ENCODE peak calls at places on chromosome 7, in eight cellular contexts. Q, K, P, F, Y, B, A and U are unnamed samples.

GRCh38 chr7:29099896-29100847 is 46.2 kb downstream of the CPVL start:
- DNase-seq in Q (no peak), K (no peak), P (no peak), F (no peak), Y (no peak), B (no peak), A (no peak), U (no peak)

GRCh38 chr7:1745576-1746490 is 75.8 kb downstream of the ELFN1 start:
- DNase-seq in Q (no peak), K (no peak), P (no peak), F (no peak), Y (no peak), B (no peak), A (no peak), U (no peak)

GRCh38 chr7:129969881-129970446 is 17.2 kb upstream of the UBE2H start:
- DNase-seq in Q (peak), K (no peak), P (no peak), F (no peak), Y (peak), B (no peak), A (no peak), U (no peak)

GRCh38 chr7:115585015-115585655 is 445.4 kb downstream of the TFEC start:
- DNase-seq in Q (peak), K (no peak), P (no peak), F (peak), Y (no peak), B (no peak), A (no peak), U (no peak)

GRCh38 chr7:22152690-22153089 is 204.3 kb downstream of the RAPGEF5 start:
- DNase-seq in Q (no peak), K (no peak), P (no peak), F (no peak), Y (no peak), B (no peak), A (no peak), U (no peak)

GRCh38 chr7:23268746-23269145 is 22.2 kb downstream of the GPNMB start:
- DNase-seq in Q (peak), K (no peak), P (no peak), F (no peak), Y (peak), B (no peak), A (no peak), U (no peak)

GRCh38 chr7:16061011-16061410 is 360.3 kb downstream of the CRPPA start:
- DNase-seq in Q (no peak), K (no peak), P (no peak), F (no peak), Y (no peak), B (no peak), A (no peak), U (no peak)

GRCh38 chr7:153657182-153657800 is 394.9 kb upstream of the DPP6 start:
- DNase-seq in Q (no peak), K (no peak), P (no peak), F (no peak), Y (no peak), B (no peak), A (no peak), U (peak)

GRCh38 chr7:22853674-22854157 is 31.1 kb upstream of the TOMM7 start:
- DNase-seq in Q (no peak), K (no peak), P (no peak), F (peak), Y (no peak), B (no peak), A (peak), U (no peak)

GRCh38 chr7:107012691-107013090 is 31.8 kb upstream of the PRKAR2B start:
- DNase-seq in Q (no peak), K (no peak), P (no peak), F (no peak), Y (no peak), B (no peak), A (no peak), U (no peak)

GRCh38 chr7:32892521-32893224 is 1.1 kb upstream of the KBTBD2 start:
- DNase-seq in Q (peak), K (no peak), P (peak), F (peak), Y (peak), B (no peak), A (peak), U (peak)

GRCh38 chr7:7969306-7970112 is 913 bp downstream of the GLCCI1 start:
- DNase-seq in Q (peak), K (peak), P (peak), F (peak), Y (peak), B (no peak), A (peak), U (peak)

GRCh38 chr7:90958669-90959068 is 305.6 kb upstream of the FZD1 start:
- DNase-seq in Q (peak), K (no peak), P (no peak), F (no peak), Y (peak), B (peak), A (no peak), U (no peak)

GRCh38 chr7:1329261-1329660 is 96.6 kb downstream of the UNCX start:
- DNase-seq in Q (no peak), K (no peak), P (no peak), F (no peak), Y (no peak), B (no peak), A (no peak), U (no peak)

GRCh38 chr7:127245582-127245981 is 7.2 kb downstream of the GRM8 start:
- DNase-seq in Q (no peak), K (no peak), P (no peak), F (no peak), Y (no peak), B (no peak), A (no peak), U (no peak)

GRCh38 chr7:112484671-112485097 is 3.9 kb downstream of the LSMEM1 start:
- DNase-seq in Q (peak), K (no peak), P (no peak), F (peak), Y (peak), B (peak), A (no peak), U (no peak)

GRCh38 chr7:67566101-67566500 is 569.5 kb downstream of the TYW1 start:
- DNase-seq in Q (no peak), K (no peak), P (no peak), F (no peak), Y (no peak), B (no peak), A (no peak), U (no peak)

GRCh38 chr7:155465761-155466141 is 7.8 kb downstream of the EN2 start:
- DNase-seq in Q (no peak), K (no peak), P (no peak), F (no peak), Y (no peak), B (no peak), A (no peak), U (no peak)

GRCh38 chr7:87216701-87217508 is 2.6 kb downstream of the TMEM243 start:
- DNase-seq in Q (no peak), K (no peak), P (no peak), F (peak), Y (no peak), B (no peak), A (no peak), U (no peak)

GRCh38 chr7:157691521-157692155 is 354.8 kb downstream of the DNAJB6 start:
- DNase-seq in Q (peak), K (no peak), P (peak), F (no peak), Y (no peak), B (no peak), A (peak), U (no peak)

GRCh38 chr7:104848386-104848990 is 165.5 kb upstream of the KMT2E start:
- DNase-seq in Q (peak), K (peak), P (peak), F (peak), Y (peak), B (no peak), A (no peak), U (peak)

GRCh38 chr7:152743600-152743999 is 16.0 kb upstream of the ACTR3B start:
- DNase-seq in Q (no peak), K (no peak), P (no peak), F (no peak), Y (no peak), B (no peak), A (no peak), U (no peak)

GRCh38 chr7:105285118-105285874 is 103.4 kb downstream of the SRPK2 start:
- DNase-seq in Q (no peak), K (no peak), P (no peak), F (no peak), Y (no peak), B (no peak), A (no peak), U (no peak)

GRCh38 chr7:81684513-81685262 is 85.2 kb downstream of the HGF start:
- DNase-seq in Q (peak), K (peak), P (peak), F (peak), Y (peak), B (peak), A (peak), U (peak)

GRCh38 chr7:17304926-17305325 is 6.5 kb downstream of the AHR start:
- DNase-seq in Q (peak), K (no peak), P (no peak), F (peak), Y (peak), B (peak), A (no peak), U (no peak)

GRCh38 chr7:32941996-32942782 is 15.1 kb upstream of the FKBP9 start:
- DNase-seq in Q (peak), K (peak), P (peak), F (peak), Y (peak), B (no peak), A (peak), U (peak)

GRCh38 chr7:68537228-68538071 is 1060.8 kb upstream of the AUTS2 start:
- DNase-seq in Q (no peak), K (no peak), P (no peak), F (no peak), Y (peak), B (no peak), A (no peak), U (peak)

GRCh38 chr7:94094298-94094697 is 90.1 kb upstream of the BET1 start:
- DNase-seq in Q (no peak), K (no peak), P (no peak), F (no peak), Y (no peak), B (no peak), A (no peak), U (no peak)

GRCh38 chr7:137343483-137343841 is at the start of gene PTN:
- DNase-seq in Q (peak), K (no peak), P (peak), F (no peak), Y (peak), B (peak), A (peak), U (peak)

GRCh38 chr7:11760372-11760771 is 71.6 kb downstream of the THSD7A start:
- DNase-seq in Q (peak), K (peak), P (no peak), F (peak), Y (no peak), B (peak), A (no peak), U (peak)

GRCh38 chr7:28328822-28329615 is 83.3 kb upstream of the CREB5 start:
- DNase-seq in Q (no peak), K (no peak), P (no peak), F (no peak), Y (no peak), B (no peak), A (no peak), U (no peak)